ENCODE peak calls at places on chromosome 22, in four cellular contexts. M is body of pancreas, O is brain microvascular endothelial cell, X is ovary. G is an unnamed sample.

GRCh38 chr22:17315310-17315709 is 54.0 kb upstream of the CECR2 start:
- DNase-seq in M (no peak), O (no peak), X (no peak), G (no peak)

GRCh38 chr22:50169774-50170341 is 673 bp upstream of the PANX2 start:
- DNase-seq in M (peak), O (no peak), X (peak), G (no peak)

GRCh38 chr22:37196539-37197450 is 8.7 kb upstream of the C1QTNF6 start:
- DNase-seq in M (peak), O (no peak), X (peak), G (peak)

GRCh38 chr22:38867496-38868285 is 4.3 kb downstream of the CBX6 start:
- DNase-seq in M (no peak), O (no peak), X (peak), G (no peak)

GRCh38 chr22:42347281-42347824 is 76.9 kb upstream of the TCF20 start:
- DNase-seq in M (no peak), O (no peak), X (no peak), G (no peak)

GRCh38 chr22:20673341-20674195 is 100.3 kb upstream of the SERPIND1 start:
- DNase-seq in M (no peak), O (no peak), X (no peak), G (no peak)

GRCh38 chr22:37887610-37888378 is 18.3 kb upstream of the MICALL1 start:
- DNase-seq in M (no peak), O (peak), X (peak), G (peak)

GRCh38 chr22:17913705-17914282 is 110.6 kb downstream of the MICAL3 start:
- DNase-seq in M (no peak), O (no peak), X (no peak), G (no peak)

GRCh38 chr22:17990167-17990566 is 34.2 kb downstream of the MICAL3 start:
- DNase-seq in M (no peak), O (peak), X (no peak), G (no peak)

GRCh38 chr22:42269407-42270177 is 861 bp downstream of the TCF20 start:
- DNase-seq in M (peak), O (no peak), X (no peak), G (peak)

GRCh38 chr22:45919504-45920286 is 57.3 kb downstream of the WNT7B start:
- DNase-seq in M (peak), O (no peak), X (no peak), G (no peak)

GRCh38 chr22:46061431-46062231 is 84.7 kb upstream of the WNT7B start:
- DNase-seq in M (peak), O (no peak), X (no peak), G (peak)

GRCh38 chr22:39388261-39389011 is 11.1 kb upstream of the TAB1 start:
- DNase-seq in M (peak), O (peak), X (peak), G (no peak)

GRCh38 chr22:46528121-46528610 is 9.3 kb downstream of the CELSR1 start:
- DNase-seq in M (no peak), O (peak), X (no peak), G (peak)

GRCh38 chr22:49566141-49566541 is 261.5 kb downstream of the BRD1 start:
- DNase-seq in M (no peak), O (no peak), X (no peak), G (no peak)

GRCh38 chr22:38981005-38981658 is 1.0 kb upstream of the APOBEC3B start:
- DNase-seq in M (peak), O (no peak), X (peak), G (peak)

GRCh38 chr22:33381531-33382406 is 323.6 kb upstream of the SYN3 start:
- DNase-seq in M (no peak), O (no peak), X (no peak), G (peak)

GRCh38 chr22:39349967-39350802 is at the start of gene SYNGR1:
- DNase-seq in M (peak), O (no peak), X (peak), G (peak)

GRCh38 chr22:49810363-49811013 is 17.2 kb downstream of the BRD1 start:
- DNase-seq in M (no peak), O (no peak), X (no peak), G (no peak)

GRCh38 chr22:45240810-45241631 is at the start of gene KIAA0930:
- DNase-seq in M (peak), O (peak), X (peak), G (peak)

GRCh38 chr22:45977003-45977395 is at the start of gene WNT7B:
- DNase-seq in M (no peak), O (no peak), X (no peak), G (peak)

GRCh38 chr22:17201285-17201945 is 17.8 kb downstream of the ADA2 start:
- DNase-seq in M (peak), O (no peak), X (no peak), G (peak)

GRCh38 chr22:32245042-32245441 is 10.1 kb downstream of the SLC5A4 start:
- DNase-seq in M (no peak), O (no peak), X (no peak), G (peak)

GRCh38 chr22:39148727-39149535 is 3.5 kb downstream of the CBX7 start:
- DNase-seq in M (peak), O (no peak), X (peak), G (peak)

GRCh38 chr22:16961477-16962186 is 46.4 kb downstream of the GAB4 start:
- DNase-seq in M (no peak), O (no peak), X (no peak), G (no peak)

GRCh38 chr22:26732284-26732683 is 74.9 kb downstream of the MIAT start:
- DNase-seq in M (no peak), O (no peak), X (no peak), G (no peak)

GRCh38 chr22:46641829-46642266 is 21.7 kb downstream of the GRAMD4 start:
- DNase-seq in M (no peak), O (no peak), X (no peak), G (no peak)

GRCh38 chr22:38873469-38874411 is 1.7 kb upstream of the CBX6 start:
- DNase-seq in M (no peak), O (no peak), X (no peak), G (no peak)

GRCh38 chr22:17108256-17109112 is 12.7 kb downstream of the TMEM121B start:
- DNase-seq in M (no peak), O (no peak), X (no peak), G (no peak)

GRCh38 chr22:45302047-45302446 is 7.7 kb upstream of the FAM118A start:
- DNase-seq in M (no peak), O (peak), X (no peak), G (no peak)

GRCh38 chr22:49922484-49922883 is 4.0 kb downstream of the CRELD2 start:
- DNase-seq in M (no peak), O (no peak), X (no peak), G (no peak)

GRCh38 chr22:37824674-37825641 is 1.8 kb downstream of the GALR3 start:
- DNase-seq in M (no peak), O (no peak), X (no peak), G (no peak)

GRCh38 chr22:42268852-42269406 is 1.5 kb downstream of the TCF20 start:
- DNase-seq in M (no peak), O (no peak), X (no peak), G (no peak)

GRCh38 chr22:48489551-48490512 is 1337.8 kb downstream of the BRD1 start:
- DNase-seq in M (no peak), O (no peak), X (no peak), G (peak)
- H3K4me3 ChIP-seq in M (no peak), O (peak), X (peak), G (no peak)

GRCh38 chr22:19047993-19048392 is 74.2 kb downstream of the DGCR2 start:
- DNase-seq in M (no peak), O (no peak), X (no peak), G (no peak)
- H3K4me3 ChIP-seq in M (no peak), O (no peak), X (no peak), G (no peak)

GRCh38 chr22:25419247-25420113 is 145.0 kb upstream of the GRK3 start:
- DNase-seq in M (no peak), O (peak), X (no peak), G (no peak)
- H3K4me3 ChIP-seq in M (no peak), O (no peak), X (no peak), G (peak)

GRCh38 chr22:28884754-28885375 is 1.5 kb downstream of the ZNRF3 start:
- DNase-seq in M (no peak), O (no peak), X (no peak), G (no peak)
- H3K4me3 ChIP-seq in M (no peak), O (peak), X (peak), G (peak)

DNA sequence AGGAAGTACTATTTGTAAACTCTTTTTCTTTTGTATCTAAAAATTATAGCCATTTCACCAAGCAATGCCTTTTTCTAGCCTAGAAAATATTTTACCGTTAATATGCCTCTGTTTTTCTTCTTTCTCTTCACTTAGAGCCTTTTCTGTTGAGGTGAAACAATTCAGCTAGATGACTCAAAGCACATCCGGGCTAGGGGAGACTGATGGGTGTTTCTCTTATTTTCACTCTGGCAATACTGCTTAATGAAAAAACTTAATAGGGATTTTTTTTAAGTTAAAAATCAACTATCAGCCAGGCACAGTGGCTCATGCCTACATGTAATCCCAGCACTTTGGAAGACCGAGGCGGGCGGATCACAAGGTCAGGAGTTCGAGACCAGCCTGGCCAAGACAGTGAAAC is 93.3 kb downstream of the SGSM3 start:
- DNase-seq in M (no peak), O (no peak), X (no peak), G (no peak)
- H3K4me3 ChIP-seq in M (no peak), O (no peak), X (no peak), G (no peak)

DNA sequence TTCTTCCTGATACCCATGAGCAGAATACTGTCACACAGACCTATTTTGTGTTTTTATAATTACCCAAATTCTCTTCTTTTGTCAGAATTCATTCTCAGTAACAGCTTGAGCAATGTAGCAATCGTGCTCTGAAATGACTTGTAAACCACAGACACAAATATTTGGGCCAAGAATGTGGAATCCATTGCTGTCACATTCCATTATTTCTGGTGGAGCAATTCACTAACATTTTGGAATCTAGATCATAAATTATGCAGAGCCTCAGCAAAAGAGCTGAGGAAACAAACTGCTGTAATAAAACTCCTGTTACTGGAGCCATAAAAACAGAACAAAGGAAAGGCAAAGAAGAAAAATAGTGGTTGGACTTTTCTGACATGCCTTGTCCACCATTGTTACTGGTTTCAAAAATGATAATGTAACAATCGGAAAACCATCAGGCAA is 223.3 kb upstream of the PITPNB start:
- DNase-seq in M (no peak), O (peak), X (no peak), G (no peak)
- H3K4me3 ChIP-seq in M (no peak), O (no peak), X (no peak), G (no peak)

G was measured in Caco-2.